ENCODE peak calls at places on chromosome 15, in six cellular contexts. W is H9, B is IMR-90, G is mesenchymal stem cell, L is neuronal stem cell, D is H1. R is an unnamed sample.

GRCh38 chr15:88649286-88649733 is 10.5 kb downstream of the ISG20 start:
- DNase-seq in W (no peak), D (no peak), B (peak; percentile 99), G (peak; percentile 90), L (no peak), R (peak; percentile 63)

GRCh38 chr15:100691321-100691720 is 88.9 kb downstream of the ASB7 start:
- DNase-seq in L (no peak), G (no peak), W (peak; percentile 10), B (no peak), D (no peak), R (no peak)

GRCh38 chr15:73946795-73947370 is 20.6 kb downstream of the LOXL1 start:
- DNase-seq in W (no peak), B (no peak), D (no peak), L (no peak), G (no peak), R (no peak)

GRCh38 chr15:64753419-64754185 is 21.8 kb downstream of the RBPMS2 start:
- DNase-seq in G (no peak), B (no peak), L (no peak), W (no peak), D (no peak), R (no peak)

GRCh38 chr15:25536801-25537310 is 98.0 kb upstream of the UBE3A start:
- DNase-seq in B (no peak), G (no peak), W (no peak), D (no peak), L (no peak), R (no peak)

GRCh38 chr15:78212546-78213424 is 21.6 kb downstream of the ACSBG1 start:
- DNase-seq in G (peak; percentile 92), B (peak; percentile 64), L (no peak), D (peak; percentile 35), W (no peak), R (peak; percentile 60)

GRCh38 chr15:92393287-92393993 is at the start of gene ST8SIA2:
- DNase-seq in W (peak; percentile 76), G (no peak), B (no peak), D (peak; percentile 87), L (peak; percentile 75), R (peak; percentile 83)

GRCh38 chr15:26838742-26839460 is 28.0 kb upstream of the GABRA5 start:
- DNase-seq in L (peak; percentile 21), D (peak; percentile 89), B (no peak), W (peak; percentile 82), G (no peak), R (peak; percentile 81)

GRCh38 chr15:31337352-31338031 is 10.9 kb downstream of the KLF13 start:
- DNase-seq in D (no peak), W (no peak), L (no peak), B (no peak), G (no peak), R (no peak)

GRCh38 chr15:89845305-89845893 is 30.7 kb upstream of the ANPEP start:
- DNase-seq in G (peak; percentile 90), L (no peak), W (no peak), B (peak; percentile 92), D (no peak), R (peak; percentile 77)
- H2AK5ac ChIP-seq in G (peak overlapping the region; percentile 1), L (no peak overlapping the region), W (no peak overlapping the region), B (peak overlapping the region; percentile 79), D (no peak overlapping the region), R (no peak overlapping the region)

DNA sequence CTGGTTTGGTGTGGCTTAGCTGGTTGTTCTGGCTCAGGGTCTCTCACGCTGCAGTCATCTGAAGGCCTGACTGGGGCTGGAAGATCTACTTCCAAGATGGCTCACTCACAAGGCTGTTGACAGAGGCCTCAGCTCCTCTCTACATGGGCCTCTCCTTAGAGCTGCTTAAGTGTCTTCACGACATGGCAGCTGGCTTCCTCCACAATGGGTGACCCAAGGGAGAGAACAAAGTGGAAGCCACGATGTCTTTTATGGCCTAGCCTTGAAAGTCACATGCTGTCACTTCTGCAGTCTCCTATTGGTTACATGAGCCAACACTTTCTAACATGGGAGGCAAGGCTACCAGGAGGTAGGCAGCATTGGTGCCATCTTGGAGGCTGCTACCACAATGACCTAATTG is 13.4 kb upstream of the PDE8A start:
- DNase-seq in D (no peak), L (no peak), W (no peak), G (no peak), B (no peak), R (no peak)
- H3K4me2 ChIP-seq in D (no peak overlapping the region), L (no peak overlapping the region), W (no peak overlapping the region), G (no peak overlapping the region), B (no peak overlapping the region), R (no peak overlapping the region)

DNA sequence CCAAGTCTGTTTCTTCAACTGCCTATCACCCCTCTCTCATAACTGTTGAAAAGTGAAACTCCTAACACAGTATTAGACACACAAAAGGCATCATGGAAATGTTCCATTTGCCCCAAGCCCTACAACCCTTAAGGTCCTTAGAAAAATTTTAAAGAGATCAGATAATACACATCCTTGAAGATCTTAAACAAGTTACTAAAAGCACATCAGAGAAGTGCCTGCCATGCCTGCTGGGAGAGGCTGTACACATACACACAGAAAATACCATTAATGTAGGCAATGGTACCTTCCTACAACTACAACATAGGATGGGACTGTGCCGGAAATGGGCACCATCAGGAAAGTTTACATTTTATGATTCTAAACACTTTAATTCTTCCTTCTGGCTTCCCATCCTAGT is 3.3 kb downstream of the ADAM10 start:
- DNase-seq in D (no peak), B (no peak), W (no peak), L (no peak), G (no peak), R (no peak)
- H3K4me1 ChIP-seq in D (peaks cover 6% of the 10 kb centered on the region), B (peaks cover 7% of the 10 kb centered on the region), W (peaks cover 2% of the 10 kb centered on the region), L (peaks cover 3% of the 10 kb centered on the region), G (peaks cover 7% of the 10 kb centered on the region), R (no peaks in the 10 kb centered on the region)

DNA sequence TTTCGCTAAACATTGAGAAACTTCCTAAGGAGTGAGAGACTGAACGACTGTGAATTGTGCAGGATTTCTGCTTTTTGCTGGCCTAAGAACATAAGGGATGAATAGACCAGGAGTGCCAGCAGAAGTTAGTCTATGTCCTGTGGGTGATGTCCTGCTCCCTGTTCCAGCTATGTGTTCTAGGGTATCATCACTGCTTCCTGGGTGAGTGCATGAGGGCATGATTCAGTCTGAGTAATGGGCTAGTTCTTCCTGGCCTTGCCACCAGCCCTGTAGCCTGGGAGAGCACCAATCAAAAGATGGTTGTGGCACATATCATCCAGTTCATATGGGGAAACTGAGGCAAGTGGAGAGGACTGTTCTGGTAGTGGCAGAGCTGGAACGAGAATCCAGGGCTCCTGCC is 153.9 kb upstream of the TPM1 start:
- DNase-seq in D (no peak), W (no peak), B (peak; percentile 17), L (no peak), G (no peak), R (no peak)
- H2AK5ac ChIP-seq in D (no peak overlapping the region), W (no peak overlapping the region), B (peak overlapping the region; percentile 27), L (no peak overlapping the region), G (peak overlapping the region; percentile 8), R (no peak overlapping the region)

DNA sequence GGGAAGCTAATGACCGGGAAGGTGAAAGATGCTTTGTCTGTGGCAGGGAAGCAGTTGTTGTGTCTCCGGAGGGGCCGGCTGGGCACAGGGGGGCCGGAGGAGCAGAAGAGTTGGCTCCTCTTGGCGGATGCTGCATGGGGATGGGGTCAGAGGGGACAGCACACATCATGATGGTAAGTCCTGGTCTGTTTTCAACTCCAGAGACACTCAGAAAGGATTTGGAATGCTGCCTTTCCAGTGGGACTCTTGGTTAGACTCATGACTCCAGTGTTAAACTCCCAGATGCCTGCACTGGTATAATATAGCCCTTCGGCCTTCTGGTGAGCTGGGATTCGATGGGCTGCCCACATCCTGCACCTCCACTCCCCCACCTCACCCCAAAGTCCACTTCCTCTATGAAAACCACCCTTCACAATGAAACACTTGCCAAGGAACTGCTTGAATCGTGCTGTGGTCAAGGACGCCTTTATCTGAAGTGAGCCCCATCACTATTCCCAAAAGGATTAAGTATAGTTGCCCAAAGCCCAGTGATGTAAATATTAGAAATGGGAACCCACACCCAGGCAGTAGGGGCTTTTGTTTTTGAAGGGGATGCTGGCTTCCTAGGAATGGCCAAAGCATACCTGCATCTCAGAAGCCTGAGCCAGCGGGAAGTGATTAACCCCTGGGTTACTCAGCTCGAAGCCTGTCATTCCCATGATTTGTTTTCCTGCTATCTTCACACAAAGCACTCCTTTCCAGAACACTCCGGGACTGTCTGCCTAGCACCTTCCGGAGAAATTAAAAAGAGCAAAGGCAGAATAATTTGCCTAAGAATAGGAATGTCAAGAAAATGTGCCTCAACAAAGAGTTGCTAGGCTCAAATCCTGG is 33.8 kb downstream of the TPM1 start:
- DNase-seq in B (no peak), D (no peak), G (no peak), W (peak; percentile 78), L (no peak), R (peak; percentile 76)
- H3K4me2 ChIP-seq in B (no peak overlapping the region), D (peak overlapping the region; percentile 61), G (no peak overlapping the region), W (peak overlapping the region; percentile 3), L (no peak overlapping the region), R (no peak overlapping the region)

GRCh38 chr15:98938105-98938417 is 69.5 kb downstream of the PGPEP1L start:
- DNase-seq in W (no peak), B (no peak), D (no peak), L (no peak), G (no peak), R (no peak)
- H3K4me1 ChIP-seq in W (no peaks in the 10 kb centered on the region), B (peaks cover 9% of the 10 kb centered on the region), D (no peaks in the 10 kb centered on the region), L (peaks cover 2% of the 10 kb centered on the region), G (peaks cover 2% of the 10 kb centered on the region), R (no peaks in the 10 kb centered on the region)

DNA sequence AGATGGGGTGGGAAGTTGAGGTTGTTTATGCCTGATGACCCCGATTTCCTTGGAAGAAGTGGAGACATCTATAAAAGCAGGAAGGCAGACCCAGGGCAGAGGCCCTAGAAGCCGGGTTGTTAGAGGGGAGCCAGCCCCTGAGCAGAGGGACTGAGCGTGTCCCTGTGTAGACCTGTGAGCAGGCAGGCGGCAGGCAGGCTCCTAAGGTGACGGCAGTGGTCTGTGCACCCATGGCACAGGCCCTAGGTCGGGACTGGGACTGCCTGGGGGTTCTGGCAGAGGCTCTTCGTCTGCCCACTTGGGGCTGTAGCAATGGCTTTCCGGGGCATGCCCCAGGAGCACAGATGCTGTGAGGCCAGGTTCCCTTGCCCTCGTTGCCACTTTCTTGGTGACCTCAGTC is 9.9 kb downstream of the SEMA4B start:
- DNase-seq in L (no peak), D (no peak), G (no peak), B (no peak), W (no peak), R (no peak)
- H2AK5ac ChIP-seq in L (no peak overlapping the region), D (no peak overlapping the region), G (no peak overlapping the region), B (peak overlapping the region; percentile 85), W (no peak overlapping the region), R (no peak overlapping the region)

DNA sequence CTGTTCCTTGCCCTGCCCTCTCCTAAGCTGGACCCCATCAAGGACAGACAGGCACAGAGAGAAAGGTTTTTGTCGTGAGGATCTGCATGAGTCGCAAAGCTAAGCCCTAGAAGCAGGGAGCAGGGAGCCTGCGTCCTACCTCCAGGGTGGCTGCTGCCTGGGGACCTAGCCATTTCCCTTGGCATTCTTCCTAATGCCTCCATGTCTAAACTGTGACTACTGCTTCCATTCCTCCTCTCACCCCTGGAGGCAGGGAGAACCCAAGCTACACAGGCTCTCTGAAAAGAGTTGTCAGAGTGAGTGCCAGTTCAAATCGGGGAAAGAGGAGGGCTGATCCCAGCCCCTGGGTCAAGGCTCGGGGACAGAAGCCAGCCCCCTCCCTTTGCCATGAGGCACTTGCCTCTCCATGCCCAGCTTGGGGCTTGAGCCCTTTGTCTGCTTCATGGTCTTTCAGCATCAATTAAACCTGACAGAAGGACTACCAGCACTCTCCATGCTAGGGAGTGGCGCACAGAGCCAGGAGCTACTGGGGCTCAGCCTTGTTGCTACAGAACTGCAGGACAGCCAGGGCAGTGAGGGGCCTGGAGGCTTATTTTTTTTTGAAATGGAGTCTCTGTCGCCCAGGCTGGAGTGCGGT is 2.4 kb downstream of the GCHFR start:
- DNase-seq in D (no peak), W (no peak), G (no peak), L (no peak), B (peak; percentile 28), R (no peak)
- H3K4me2 ChIP-seq in D (peak overlapping the region; percentile 65), W (no peak overlapping the region), G (no peak overlapping the region), L (no peak overlapping the region), B (no peak overlapping the region), R (no peak overlapping the region)

R was measured in mesendoderm.